ENCODE peak calls at places on chromosome 18, in seven cellular contexts. B is RKO; A is psoas muscle; P is aorta; S is AG08396; F is endothelial cell; V is stimulated activated CD8-positive, alpha-beta memory T cell treated with anti-CD3 and anti-CD28 coated beads, Interleukin-4, amount 100 ng/mL, for 24 hours. O is an unnamed sample.

GRCh38 chr18:11034816-11035215 is 114.6 kb downstream of the PIEZO2 start:
- DNase-seq in B (no peak), A (no peak), P (no peak), S (no peak), F (no peak), V (no peak), O (no peak)

GRCh38 chr18:48467231-48467630 is 58.0 kb upstream of the ZBTB7C start:
- DNase-seq in B (no peak), A (no peak), P (no peak), S (no peak), F (no peak), V (no peak), O (no peak)

GRCh38 chr18:78826631-78827030 is 153.0 kb upstream of the SALL3 start:
- DNase-seq in B (no peak), A (no peak), P (no peak), S (no peak), F (no peak), V (no peak), O (no peak)

GRCh38 chr18:40088130-40088529 is 1866.9 kb upstream of the PIK3C3 start:
- DNase-seq in B (no peak), A (no peak), P (no peak), S (no peak), F (no peak), V (no peak), O (no peak)

GRCh38 chr18:11851156-11852047 is at the start of gene CHMP1B:
- DNase-seq in B (peak), A (peak), P (peak), S (peak), F (peak), V (peak), O (peak)

GRCh38 chr18:427005-427404 is 73.5 kb downstream of the COLEC12 start:
- DNase-seq in B (peak), A (no peak), P (no peak), S (no peak), F (no peak), V (no peak), O (peak)

GRCh38 chr18:43507842-43508481 is 230.7 kb upstream of the SYT4 start:
- DNase-seq in B (peak), A (no peak), P (no peak), S (no peak), F (no peak), V (no peak), O (no peak)

GRCh38 chr18:68177807-68178702 is 536.9 kb downstream of the TMX3 start:
- DNase-seq in B (no peak), A (no peak), P (no peak), S (peak), F (no peak), V (no peak), O (peak)

GRCh38 chr18:47682876-47683275 is 247.6 kb downstream of the SMAD2 start:
- DNase-seq in B (no peak), A (no peak), P (no peak), S (no peak), F (no peak), V (no peak), O (no peak)

O was measured in HS-5.